ENCODE peak calls at places on chromosomes 3 and 15, in seven cellular contexts. F is iris pigment epithelial cell, D is nephron progenitor cell, Y is NCI-H2081 treated with DMSO at 0.1 percent for 48 hours, T is HFFc6, E is foreskin fibroblast, K is tibial nerve. C is an unnamed sample.

GRCh38 chr15:33104276-33104675 is 90.2 kb downstream of the FMN1 start:
- DNase-seq in F (peak; percentile 93), D (no peak), Y (no peak), T (peak; percentile 87), E (peak; percentile 90), K (no peak), C (peak; percentile 43)

GRCh38 chr3:156376199-156376598 is 178.7 kb downstream of the SSR3 start:
- DNase-seq in F (no peak), D (no peak), Y (no peak), T (no peak), E (no peak), K (no peak), C (no peak)

GRCh38 chr3:35523838-35524237 is 115.5 kb upstream of the ARPP21 start:
- DNase-seq in F (peak; percentile 33), D (no peak), Y (no peak), T (no peak), E (peak; percentile 26), K (no peak), C (no peak)

GRCh38 chr15:62528505-62528904 is 363.4 kb upstream of the C2CD4B start:
- DNase-seq in F (no peak), D (no peak), Y (no peak), T (no peak), E (no peak), K (no peak), C (no peak)

GRCh38 chr3:190003730-190004129 is 117.0 kb downstream of the P3H2 start:
- DNase-seq in F (peak; percentile 95), D (no peak), Y (no peak), T (peak; percentile 88), E (peak; percentile 84), K (no peak), C (peak; percentile 93)

GRCh38 chr15:76566276-76566675 is 229.7 kb downstream of the ISL2 start:
- DNase-seq in F (no peak), D (no peak), Y (peak; percentile 43), T (peak; percentile 4), E (peak; percentile 42), K (no peak), C (no peak)

GRCh38 chr3:123791898-123792297 is 92.2 kb downstream of the MYLK start:
- DNase-seq in F (no peak), D (no peak), Y (no peak), T (peak; percentile 17), E (peak; percentile 76), K (no peak), C (no peak)

GRCh38 chr15:56821721-56822425 is 88.6 kb upstream of the ZNF280D start:
- DNase-seq in F (peak; percentile 86), D (peak; percentile 53), Y (peak; percentile 15), T (peak; percentile 63), E (peak; percentile 80), K (no peak), C (peak; percentile 80)

GRCh38 chr15:59590027-59590426 is 21.6 kb upstream of the GCNT3 start:
- DNase-seq in F (no peak), D (no peak), Y (no peak), T (no peak), E (no peak), K (no peak), C (no peak)

GRCh38 chr3:34678580-34678979 is 880.1 kb downstream of the PDCD6IP start:
- DNase-seq in F (no peak), D (no peak), Y (no peak), T (no peak), E (no peak), K (no peak), C (no peak)

GRCh38 chr3:137420198-137420995 is 343.7 kb upstream of the SOX14 start:
- DNase-seq in F (no peak), D (no peak), Y (no peak), T (no peak), E (no peak), K (no peak), C (no peak)

GRCh38 chr3:139934557-139935070 is 371 bp upstream of the CLSTN2 start:
- DNase-seq in F (peak; percentile 39), D (peak; percentile 74), Y (no peak), T (no peak), E (peak; percentile 21), K (no peak), C (no peak)

GRCh38 chr3:52423214-52423613 is 21.7 kb downstream of the SEMA3G start:
- DNase-seq in F (no peak), D (no peak), Y (no peak), T (no peak), E (no peak), K (no peak), C (no peak)

GRCh38 chr15:73375755-73376305 is 7.1 kb upstream of the HCN4 start:
- DNase-seq in F (no peak), D (no peak), Y (peak; percentile 43), T (peak; percentile 4), E (no peak), K (no peak), C (peak; percentile 49)

GRCh38 chr3:42123824-42124500 is 32.8 kb downstream of the TRAK1 start:
- DNase-seq in F (no peak), D (no peak), Y (no peak), T (no peak), E (no peak), K (no peak), C (no peak)

GRCh38 chr3:140203510-140203909 is 268.5 kb downstream of the CLSTN2 start:
- DNase-seq in F (no peak), D (no peak), Y (peak; percentile 95), T (no peak), E (no peak), K (no peak), C (no peak)

GRCh38 chr3:32700244-32700643 is 15.3 kb downstream of the CNOT10 start:
- DNase-seq in F (no peak), D (no peak), Y (no peak), T (no peak), E (no peak), K (no peak), C (no peak)

GRCh38 chr3:66110840-66111239 is 72.1 kb upstream of the MAGI1 start:
- DNase-seq in F (peak; percentile 63), D (no peak), Y (no peak), T (no peak), E (peak; percentile 13), K (no peak), C (peak; percentile 49)

GRCh38 chr3:43152649-43153048 is 46.8 kb upstream of the POMGNT2 start:
- DNase-seq in F (no peak), D (no peak), Y (no peak), T (no peak), E (no peak), K (no peak), C (no peak)

GRCh38 chr3:16741103-16741758 is 136.0 kb upstream of the DAZL start:
- DNase-seq in F (peak; percentile 91), D (no peak), Y (no peak), T (peak; percentile 90), E (peak; percentile 92), K (no peak), C (peak; percentile 43)

GRCh38 chr3:39192490-39193092 is at the start of gene XIRP1:
- DNase-seq in F (peak; percentile 19), D (no peak), Y (no peak), T (no peak), E (no peak), K (no peak), C (no peak)

GRCh38 chr15:65919353-65919752 is 50.1 kb downstream of the RAB11A start:
- DNase-seq in F (no peak), D (no peak), Y (no peak), T (no peak), E (no peak), K (no peak), C (no peak)

GRCh38 chr3:56295161-56295560 is 173.1 kb downstream of the ERC2 start:
- DNase-seq in F (no peak), D (no peak), Y (no peak), T (no peak), E (no peak), K (no peak), C (no peak)

GRCh38 chr15:90407871-90408317 is 19.9 kb downstream of the IQGAP1 start:
- DNase-seq in F (peak; percentile 58), D (no peak), Y (no peak), T (no peak), E (peak; percentile 64), K (no peak), C (peak; percentile 75)

GRCh38 chr15:66494262-66494661 is 3.3 kb downstream of the SNAPC5 start:
- DNase-seq in F (no peak), D (no peak), Y (no peak), T (no peak), E (no peak), K (no peak), C (no peak)

GRCh38 chr15:99707481-99708270 is 25.6 kb downstream of the LYSMD4 start:
- DNase-seq in F (peak; percentile 74), D (no peak), Y (no peak), T (peak; percentile 73), E (peak; percentile 90), K (no peak), C (no peak)

GRCh38 chr3:102200560-102200959 is 234.3 kb upstream of the ZPLD1 start:
- DNase-seq in F (no peak), D (no peak), Y (no peak), T (no peak), E (no peak), K (no peak), C (no peak)

GRCh38 chr15:91182096-91182495 is 82.0 kb downstream of the SV2B start:
- DNase-seq in F (no peak), D (no peak), Y (no peak), T (no peak), E (no peak), K (no peak), C (no peak)

GRCh38 chr3:195269375-195270078 is 1.4 kb downstream of the XXYLT1 start:
- DNase-seq in F (no peak), D (no peak), Y (no peak), T (no peak), E (no peak), K (no peak), C (no peak)

C was measured in NCI-H226.